ENCODE peak calls at places on chromosomes 2 and 18, in four cellular contexts. One of them, this sample, is unnamed.

GRCh38 chr18:61748024-61748423 is 144.8 kb downstream of the RNF152 start:
- DNase-seq in nephron progenitor cell: no peak
- DNase-seq in cardiac fibroblast: no peak
- DNase-seq in left ventricle myocardium inferior: no peak
- DNase-seq in this sample: no peak

GRCh38 chr18:37710731-37711130 is 145.1 kb upstream of the CELF4 start:
- DNase-seq in nephron progenitor cell: no peak
- DNase-seq in cardiac fibroblast: no peak
- DNase-seq in left ventricle myocardium inferior: no peak
- DNase-seq in this sample: no peak

GRCh38 chr2:169190197-169190775 is 120.9 kb downstream of the DHRS9 start:
- DNase-seq in nephron progenitor cell: no peak
- DNase-seq in cardiac fibroblast: no peak
- DNase-seq in left ventricle myocardium inferior: no peak
- DNase-seq in this sample: no peak

GRCh38 chr2:106165064-106165463 is 29.0 kb downstream of the UXS1 start:
- DNase-seq in cardiac fibroblast: no peak
- DNase-seq in left ventricle myocardium inferior: no peak
- DNase-seq in nephron progenitor cell: no peak
- DNase-seq in this sample: peak

GRCh38 chr2:152166633-152167032 is 8.9 kb downstream of the STAM2 start:
- DNase-seq in nephron progenitor cell: no peak
- DNase-seq in left ventricle myocardium inferior: no peak
- DNase-seq in cardiac fibroblast: peak
- DNase-seq in this sample: no peak

GRCh38 chr18:49645836-49646235 is 84.0 kb downstream of the LIPG start:
- DNase-seq in left ventricle myocardium inferior: peak
- DNase-seq in nephron progenitor cell: no peak
- DNase-seq in cardiac fibroblast: peak
- DNase-seq in this sample: no peak

GRCh38 chr18:31680836-31681568 is 3.4 kb downstream of the B4GALT6 start:
- DNase-seq in cardiac fibroblast: peak
- DNase-seq in left ventricle myocardium inferior: no peak
- DNase-seq in nephron progenitor cell: no peak
- DNase-seq in this sample: peak

GRCh38 chr2:42001696-42002331 is 46.0 kb upstream of the PKDCC start:
- DNase-seq in cardiac fibroblast: no peak
- DNase-seq in left ventricle myocardium inferior: no peak
- DNase-seq in nephron progenitor cell: peak
- DNase-seq in this sample: no peak

GRCh38 chr2:10374362-10374943 is 71.7 kb downstream of the HPCAL1 start:
- DNase-seq in nephron progenitor cell: no peak
- DNase-seq in cardiac fibroblast: no peak
- DNase-seq in left ventricle myocardium inferior: no peak
- DNase-seq in this sample: no peak

DNA sequence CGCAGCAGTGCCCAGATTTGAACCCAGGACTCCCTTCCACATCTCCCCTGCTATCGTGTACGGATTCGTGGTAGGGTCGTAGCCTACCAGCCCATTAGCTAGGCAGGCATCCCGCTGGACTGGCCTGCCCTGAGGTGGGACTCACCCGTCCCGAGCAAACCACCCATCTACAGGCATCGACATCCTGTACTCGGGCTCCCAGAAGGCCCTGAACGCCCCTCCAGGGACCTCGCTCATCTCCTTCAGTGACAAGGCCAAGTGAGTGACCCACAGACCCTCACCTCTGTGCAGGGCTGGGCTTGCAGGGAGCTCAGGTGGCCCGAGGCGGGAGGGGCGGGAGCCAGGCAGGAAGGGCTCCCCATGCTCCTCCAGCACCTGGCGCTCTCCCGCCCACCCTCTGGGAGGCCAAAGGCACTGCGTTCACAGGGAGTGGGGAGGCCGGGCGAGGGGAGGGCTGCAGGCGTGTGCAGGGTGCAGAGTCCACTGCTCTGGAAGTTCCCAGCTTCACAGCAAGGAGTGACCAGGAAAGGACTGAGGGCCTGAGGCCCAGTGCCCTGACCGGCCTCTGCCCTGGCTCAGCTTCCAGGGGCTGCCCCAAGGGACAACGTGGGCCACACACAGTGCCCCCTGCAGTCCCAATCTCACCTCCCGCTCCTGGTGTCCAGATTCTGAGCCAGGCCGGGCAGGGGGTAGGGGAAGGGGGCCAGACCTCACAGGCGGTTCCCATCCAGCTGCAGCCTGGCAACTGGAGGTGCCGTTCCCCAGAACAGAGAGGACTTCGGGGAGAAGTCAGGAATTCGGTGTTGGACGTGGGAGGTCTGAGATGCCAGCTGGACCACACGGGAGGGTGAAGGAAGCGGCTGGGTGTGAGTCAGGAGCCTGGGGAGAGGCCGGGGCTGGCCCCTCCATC is 5.4 kb downstream of the AGXT start:
- DNase-seq in left ventricle myocardium inferior: no peak
- DNase-seq in nephron progenitor cell: peak
- DNase-seq in cardiac fibroblast: peak
- DNase-seq in this sample: no peak
- TF ChIP-seq CTCF in left ventricle myocardium inferior: no peak
- TF ChIP-seq CTCF in nephron progenitor cell: no peak
- TF ChIP-seq CTCF in cardiac fibroblast: peak
- TF ChIP-seq CTCF in this sample: no peak

GRCh38 chr2:25504266-25504665 is 162.5 kb upstream of the DNMT3A start:
- DNase-seq in cardiac fibroblast: no peak
- DNase-seq in nephron progenitor cell: no peak
- DNase-seq in left ventricle myocardium inferior: no peak
- DNase-seq in this sample: no peak
- TF ChIP-seq CTCF in cardiac fibroblast: no peak
- TF ChIP-seq CTCF in nephron progenitor cell: no peak
- TF ChIP-seq CTCF in left ventricle myocardium inferior: no peak
- TF ChIP-seq CTCF in this sample: peak

GRCh38 chr2:239184968-239185903 is 215.6 kb downstream of the HDAC4 start:
- DNase-seq in cardiac fibroblast: no peak
- DNase-seq in nephron progenitor cell: no peak
- DNase-seq in left ventricle myocardium inferior: peak
- DNase-seq in this sample: no peak
- TF ChIP-seq CTCF in cardiac fibroblast: no peak
- TF ChIP-seq CTCF in nephron progenitor cell: no peak
- TF ChIP-seq CTCF in left ventricle myocardium inferior: no peak
- TF ChIP-seq CTCF in this sample: no peak

DNA sequence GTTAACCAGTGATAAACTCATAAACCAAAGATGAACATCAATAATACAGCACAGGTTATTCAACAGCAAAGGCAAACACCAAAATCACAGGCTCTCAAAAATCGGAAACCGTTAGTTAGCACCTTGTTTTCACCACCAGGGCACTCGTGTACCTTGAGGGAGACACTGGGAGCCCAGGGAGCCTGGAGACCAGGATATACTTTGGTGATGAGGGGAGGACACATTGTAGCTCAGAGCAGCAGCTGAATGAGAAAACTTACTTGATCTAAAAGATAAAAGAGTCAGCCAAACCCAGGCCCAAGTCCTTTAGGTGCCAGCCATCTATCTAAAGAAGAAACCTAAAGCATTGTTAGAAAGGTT is 19.4 kb downstream of the BCL11A start:
- DNase-seq in nephron progenitor cell: no peak
- DNase-seq in cardiac fibroblast: no peak
- DNase-seq in left ventricle myocardium inferior: no peak
- DNase-seq in this sample: no peak
- TF ChIP-seq CTCF in nephron progenitor cell: no peak
- TF ChIP-seq CTCF in cardiac fibroblast: no peak
- TF ChIP-seq CTCF in left ventricle myocardium inferior: no peak
- TF ChIP-seq CTCF in this sample: no peak

DNA sequence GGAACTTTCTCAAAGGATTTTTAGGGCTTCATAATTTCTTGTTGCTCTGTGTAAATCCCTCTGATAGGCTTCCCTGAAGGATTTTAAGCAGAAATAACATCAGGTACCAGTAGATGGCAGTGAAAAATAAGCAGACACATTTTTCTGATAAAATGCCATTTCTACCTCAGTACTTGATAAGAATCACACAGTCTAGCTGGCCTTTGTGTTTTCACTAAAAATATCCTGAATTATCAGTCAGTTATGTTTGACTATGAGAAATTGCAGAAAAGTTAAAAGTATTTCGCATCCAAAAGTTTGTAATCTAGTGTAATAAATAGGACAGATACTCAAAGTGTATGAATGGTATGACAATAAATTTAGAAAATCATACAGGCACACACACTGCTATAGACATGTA is 68.7 kb downstream of the DNAJC10 start:
- DNase-seq in left ventricle myocardium inferior: no peak
- DNase-seq in cardiac fibroblast: peak
- DNase-seq in nephron progenitor cell: no peak
- DNase-seq in this sample: no peak
- TF ChIP-seq CTCF in left ventricle myocardium inferior: peak
- TF ChIP-seq CTCF in cardiac fibroblast: peak
- TF ChIP-seq CTCF in nephron progenitor cell: peak
- TF ChIP-seq CTCF in this sample: peak

GRCh38 chr2:136131961-136132839 is 14.3 kb upstream of the CXCR4 start:
- DNase-seq in left ventricle myocardium inferior: no peak
- DNase-seq in nephron progenitor cell: no peak
- DNase-seq in cardiac fibroblast: no peak
- DNase-seq in this sample: peak
- TF ChIP-seq CTCF in left ventricle myocardium inferior: no peak
- TF ChIP-seq CTCF in nephron progenitor cell: no peak
- TF ChIP-seq CTCF in cardiac fibroblast: no peak
- TF ChIP-seq CTCF in this sample: no peak

GRCh38 chr2:101519173-101519492 is 44.2 kb upstream of the RFX8 start:
- DNase-seq in left ventricle myocardium inferior: no peak
- DNase-seq in cardiac fibroblast: no peak
- DNase-seq in nephron progenitor cell: no peak
- DNase-seq in this sample: no peak
- TF ChIP-seq CTCF in left ventricle myocardium inferior: no peak
- TF ChIP-seq CTCF in cardiac fibroblast: no peak
- TF ChIP-seq CTCF in nephron progenitor cell: no peak
- TF ChIP-seq CTCF in this sample: no peak

GRCh38 chr2:108878276-108878675 is 91.7 kb downstream of the CCDC138 start:
- DNase-seq in cardiac fibroblast: no peak
- DNase-seq in left ventricle myocardium inferior: no peak
- DNase-seq in nephron progenitor cell: no peak
- DNase-seq in this sample: no peak

DNA sequence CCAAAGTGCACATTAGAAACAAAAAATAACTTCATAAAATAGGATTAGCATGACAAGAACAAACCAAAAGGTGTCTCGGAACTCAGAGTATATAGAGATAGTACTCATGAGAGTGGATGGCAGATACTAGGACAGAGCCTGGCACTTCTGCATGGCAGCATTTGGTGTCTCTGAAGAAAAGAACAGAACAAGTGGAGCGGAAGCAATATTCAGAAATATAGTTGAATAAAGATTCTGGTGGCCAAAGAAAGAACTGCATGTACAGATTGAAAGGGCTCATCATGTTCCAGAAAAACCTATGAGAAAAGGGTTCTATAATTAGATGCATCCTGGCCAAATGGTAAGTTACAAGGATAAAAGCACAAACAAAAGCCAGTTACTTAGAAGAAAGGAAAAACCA is 90.9 kb downstream of the CCDC138 start:
- DNase-seq in nephron progenitor cell: no peak
- DNase-seq in cardiac fibroblast: no peak
- DNase-seq in left ventricle myocardium inferior: no peak
- DNase-seq in this sample: no peak
- TF ChIP-seq CTCF in nephron progenitor cell: peak
- TF ChIP-seq CTCF in cardiac fibroblast: no peak
- TF ChIP-seq CTCF in left ventricle myocardium inferior: peak
- TF ChIP-seq CTCF in this sample: no peak

GRCh38 chr18:57921708-57922107 is 118.6 kb upstream of the ATP8B1 start:
- DNase-seq in left ventricle myocardium inferior: no peak
- DNase-seq in cardiac fibroblast: peak
- DNase-seq in nephron progenitor cell: no peak
- DNase-seq in this sample: peak
- TF ChIP-seq CTCF in left ventricle myocardium inferior: no peak
- TF ChIP-seq CTCF in cardiac fibroblast: no peak
- TF ChIP-seq CTCF in nephron progenitor cell: no peak
- TF ChIP-seq CTCF in this sample: no peak

DNA sequence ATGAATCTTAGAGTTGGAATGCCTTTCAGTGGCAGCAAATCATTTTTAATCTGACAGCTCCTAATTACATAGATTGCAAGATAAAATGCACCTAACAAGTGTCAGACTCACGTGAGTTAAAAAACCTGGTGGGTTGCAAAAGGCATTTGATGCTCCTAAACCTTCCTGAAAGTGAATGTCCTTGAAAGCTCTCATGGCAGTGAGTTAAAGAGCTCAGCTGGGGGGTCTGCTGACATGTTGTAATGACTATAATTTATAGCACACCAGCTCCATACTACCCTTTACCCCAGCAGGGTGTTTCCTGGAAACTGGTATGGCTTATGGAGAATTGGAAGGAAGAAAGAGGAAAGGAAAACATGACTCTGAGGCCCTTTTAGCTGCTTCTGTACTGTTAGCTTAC is 91.9 kb upstream of the CAVIN2 start:
- DNase-seq in nephron progenitor cell: no peak
- DNase-seq in cardiac fibroblast: no peak
- DNase-seq in left ventricle myocardium inferior: no peak
- DNase-seq in this sample: no peak
- TF ChIP-seq CTCF in nephron progenitor cell: no peak
- TF ChIP-seq CTCF in cardiac fibroblast: no peak
- TF ChIP-seq CTCF in left ventricle myocardium inferior: no peak
- TF ChIP-seq CTCF in this sample: no peak